ENCODE peak calls at places on chromosomes 11 and 22, in six cellular contexts. Y is HepG2, E is upper lobe of left lung, V is HCT116, A is transverse colon, R is Panc1. P is an unnamed sample.

GRCh38 chr11:72534859-72535547 is 100.7 kb upstream of the CLPB start:
- DNase-seq in E (peak; percentile 42), V (peak; percentile 10), Y (no peak), R (no peak), A (no peak), P (no peak)

GRCh38 chr11:120129570-120129969 is 8.3 kb downstream of the TRIM29 start:
- DNase-seq in E (no peak), R (no peak), V (no peak), Y (no peak), A (no peak), P (peak; percentile 41)

GRCh38 chr11:351411-351810 is 17.9 kb upstream of the B4GALNT4 start:
- DNase-seq in A (no peak), Y (no peak), R (no peak), V (no peak), E (no peak), P (peak; percentile 65)

GRCh38 chr11:105610796-105611361 is 1.0 kb downstream of the GRIA4 start:
- DNase-seq in R (no peak), E (no peak), Y (no peak), V (no peak), A (no peak), P (no peak)

GRCh38 chr11:7046474-7046873 is 26.2 kb downstream of the NLRP14 start:
- DNase-seq in A (no peak), V (no peak), E (no peak), Y (no peak), R (no peak), P (no peak)

GRCh38 chr22:22787805-22788459 is 99.7 kb upstream of the IGLL5 start:
- DNase-seq in A (peak; percentile 69), E (peak; percentile 53), Y (peak; percentile 30), V (peak; percentile 44), R (peak; percentile 25), P (peak; percentile 86)

GRCh38 chr22:23389271-23390071 is 190.6 kb downstream of the IGLL1 start:
- DNase-seq in Y (peak; percentile 16), A (no peak), R (no peak), E (no peak), V (no peak), P (no peak)

GRCh38 chr11:47236482-47236881 is 12.1 kb downstream of the ACP2 start:
- DNase-seq in R (no peak), Y (no peak), E (no peak), V (no peak), A (no peak), P (no peak)

GRCh38 chr11:67286621-67287333 is 2.3 kb upstream of the ANKRD13D start:
- DNase-seq in A (no peak), Y (no peak), R (no peak), E (peak; percentile 73), V (no peak), P (peak; percentile 91)

GRCh38 chr11:35484435-35484834 is 41.0 kb downstream of the PAMR1 start:
- DNase-seq in R (no peak), E (no peak), V (no peak), Y (no peak), A (no peak), P (no peak)

GRCh38 chr11:1218256-1218787 is 4.5 kb upstream of the MUC5B start:
- DNase-seq in R (no peak), V (no peak), E (no peak), A (peak; percentile 75), Y (no peak), P (peak; percentile 62)

GRCh38 chr11:73193251-73194033 is 24.6 kb upstream of the P2RY2 start:
- DNase-seq in R (no peak), E (no peak), V (no peak), A (peak; percentile 12), Y (no peak), P (no peak)

GRCh38 chr22:23686416-23687024 is 4.3 kb upstream of the RGL4 start:
- DNase-seq in R (no peak), E (no peak), V (no peak), Y (no peak), A (no peak), P (no peak)

GRCh38 chr11:66933508-66933907 is 24.7 kb downstream of the PC start:
- DNase-seq in E (no peak), V (no peak), R (no peak), A (no peak), Y (no peak), P (no peak)

GRCh38 chr11:101034076-101034475 is 95.5 kb downstream of the PGR start:
- DNase-seq in E (peak; percentile 24), A (no peak), V (no peak), Y (no peak), R (no peak), P (no peak)

GRCh38 chr22:17788023-17788330 is 13.7 kb upstream of the BID start:
- DNase-seq in R (no peak), A (no peak), Y (no peak), E (no peak), V (no peak), P (no peak)

GRCh38 chr11:128802358-128802981 is 64.6 kb downstream of the KCNJ1 start:
- DNase-seq in V (peak; percentile 21), R (peak; percentile 2), Y (no peak), E (no peak), A (no peak), P (no peak)

GRCh38 chr11:8055111-8055835 is 25.7 kb upstream of the TUB start:
- DNase-seq in A (no peak), Y (no peak), V (no peak), E (no peak), R (no peak), P (peak; percentile 66)

GRCh38 chr11:117221775-117222517 is 9.9 kb downstream of the PCSK7 start:
- DNase-seq in V (no peak), Y (no peak), E (no peak), R (no peak), A (peak; percentile 67), P (no peak)

GRCh38 chr11:119886667-119887230 is 157.7 kb upstream of the NECTIN1 start:
- DNase-seq in V (no peak), E (no peak), R (no peak), Y (no peak), A (no peak), P (peak; percentile 61)

GRCh38 chr11:97937501-97937900 is 1083.2 kb upstream of the CNTN5 start:
- DNase-seq in Y (no peak), V (no peak), R (no peak), A (no peak), E (no peak), P (no peak)

GRCh38 chr11:67582026-67582425 is 1.6 kb upstream of the GSTP1 start:
- DNase-seq in Y (no peak), E (no peak), A (no peak), R (no peak), V (no peak), P (no peak)

GRCh38 chr11:13227676-13228255 is 49.8 kb upstream of the BMAL1 start:
- DNase-seq in V (no peak), A (no peak), E (no peak), R (no peak), Y (no peak), P (no peak)

GRCh38 chr22:45549739-45550138 is 47.1 kb downstream of the FBLN1 start:
- DNase-seq in E (no peak), A (no peak), V (no peak), R (no peak), Y (no peak), P (no peak)

GRCh38 chr11:122656631-122657101 is 1.1 kb downstream of the UBASH3B start:
- DNase-seq in V (no peak), Y (no peak), A (peak; percentile 30), R (no peak), E (peak; percentile 64), P (peak; percentile 86)
- TF ChIP-seq CTCF in V (no peak), Y (no peak), A (no peak), R (no peak), E (no peak), P (no peak)

DNA sequence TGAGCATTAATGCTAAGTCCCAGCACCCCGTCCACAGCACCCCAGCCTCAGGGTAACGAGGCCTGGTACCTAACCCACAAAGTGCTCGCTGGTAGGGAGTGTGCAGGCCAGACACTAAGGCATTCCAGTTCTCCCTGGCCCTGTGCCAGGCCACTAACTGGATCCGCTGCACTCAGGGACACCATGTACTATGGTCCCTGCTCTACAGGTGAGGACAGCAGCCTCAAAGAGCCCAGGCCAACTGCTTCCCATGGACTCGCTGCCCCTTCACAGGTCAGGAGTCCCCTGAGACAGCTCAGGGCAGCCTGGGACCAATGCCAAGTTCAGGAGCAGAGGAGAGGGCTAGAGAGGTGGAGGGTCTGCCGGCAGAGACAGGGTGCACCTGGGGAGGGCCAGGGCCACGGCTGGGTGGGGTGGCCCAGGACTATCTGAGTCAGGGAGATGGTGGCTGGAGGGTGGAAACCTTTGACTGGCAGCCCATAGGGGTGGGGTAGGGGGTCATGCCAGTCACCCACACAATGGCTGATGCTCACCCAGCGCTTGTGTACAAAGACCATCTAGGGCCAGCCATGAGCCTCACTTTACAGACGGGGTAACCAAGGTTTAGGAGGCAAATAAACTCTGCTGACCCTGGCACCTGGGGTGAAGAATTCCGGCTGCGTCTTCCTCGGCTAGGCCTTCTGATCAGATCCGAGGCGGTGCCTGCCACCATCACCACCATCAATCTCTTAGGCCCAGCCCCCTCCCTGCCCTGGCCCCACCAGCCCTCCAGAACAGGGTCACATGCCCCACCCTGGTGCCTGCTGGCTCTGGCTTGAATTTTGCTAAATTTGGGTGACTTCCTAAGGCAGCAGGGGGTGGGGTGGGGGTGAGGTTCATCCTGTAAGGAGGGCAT is 5.6 kb downstream of the OSBPL5 start:
- DNase-seq in Y (no peak), R (no peak), A (peak; percentile 56), E (peak; percentile 79), V (no peak), P (peak; percentile 69)
- TF ChIP-seq POLR2AphosphoS5 in Y (no peak), R (no peak), A (peak; percentile 28), E (no peak), V (no peak), P (no peak)

DNA sequence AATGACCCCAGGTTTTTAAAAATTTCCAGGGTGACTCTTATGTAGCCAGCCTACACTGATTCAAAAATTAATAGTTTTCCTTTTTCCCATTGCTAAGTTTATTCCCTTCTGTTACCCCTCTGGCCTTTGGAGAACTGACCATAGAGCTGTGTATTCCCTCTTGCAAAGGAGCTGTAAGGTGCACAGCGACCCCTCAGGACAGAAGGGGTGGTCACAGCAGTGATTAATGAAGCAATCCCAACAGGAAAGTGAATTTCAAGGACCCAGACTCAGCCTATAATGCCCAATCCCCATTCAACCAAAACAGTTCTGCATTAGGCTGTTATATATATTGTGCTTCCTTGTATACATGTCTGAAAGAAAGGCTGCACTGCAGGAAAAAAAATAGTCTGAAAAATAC is 147.1 kb downstream of the WT1 start:
- DNase-seq in V (no peak), A (no peak), E (no peak), Y (no peak), R (no peak), P (no peak)
- TF ChIP-seq CTCF in V (no peak), A (no peak), E (no peak), Y (no peak), R (peak; percentile 29), P (no peak)

DNA sequence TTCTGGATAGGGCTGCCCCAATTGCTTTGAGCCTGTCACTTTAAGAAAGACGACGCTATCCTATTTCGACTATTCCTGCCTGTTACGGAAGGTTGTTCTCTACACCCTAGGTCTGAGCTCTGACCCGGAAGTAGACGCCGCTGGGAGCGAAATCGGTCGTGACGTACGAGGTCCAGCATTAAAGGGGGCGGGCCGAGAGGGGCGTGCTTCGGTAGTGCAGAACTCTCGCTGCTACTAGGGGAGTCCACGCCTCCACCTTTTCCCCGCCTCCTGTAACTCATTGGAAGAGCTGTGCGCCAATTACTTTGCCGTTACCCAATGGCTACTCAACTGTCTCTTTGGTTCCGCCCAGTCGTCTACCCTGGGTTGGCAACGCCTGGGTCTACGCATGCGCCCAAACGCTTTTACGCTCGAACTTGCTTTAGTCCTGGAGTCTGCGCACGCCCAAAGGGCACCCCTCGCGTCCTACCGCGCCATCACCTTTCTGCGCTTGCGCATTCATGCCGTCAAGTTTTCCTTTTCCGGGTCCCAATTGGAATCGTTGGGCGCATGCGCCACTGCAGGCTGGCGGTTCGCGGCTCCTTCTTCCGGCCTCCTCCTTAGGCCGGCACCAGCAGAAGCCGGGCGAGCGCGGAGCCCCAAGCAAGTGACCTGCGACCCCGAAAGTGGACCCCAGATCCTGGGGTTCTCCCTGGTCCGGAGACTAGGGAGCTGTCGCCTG is at the start of gene PCNX3:
- DNase-seq in R (peak; percentile 100), V (peak; percentile 100), A (peak; percentile 100), E (peak; percentile 100), Y (peak; percentile 100), P (peak; percentile 100)
- TF ChIP-seq POLR2AphosphoS5 in R (peak; percentile 74), V (peak; percentile 34), A (peak; percentile 71), E (peak; percentile 59), Y (peak; percentile 61), P (peak; percentile 92)